ENCODE peak calls at places on chromosomes 7 and 10, in four cellular contexts. One of them, this sample, is unnamed.

GRCh38 chr7:106657085-106657991 is 3.6 kb downstream of the CCDC71L start:
- DNase-seq in Peyer's patch: no peak
- DNase-seq in NCI-H446: no peak
- DNase-seq in DMS153: no peak
- DNase-seq in this sample: no peak

GRCh38 chr7:37853468-37853867 is 5.1 kb downstream of the NME8 start:
- DNase-seq in Peyer's patch: no peak
- DNase-seq in NCI-H446: no peak
- DNase-seq in DMS153: no peak
- DNase-seq in this sample: no peak

GRCh38 chr10:99431190-99431549 is 746 bp upstream of the GOT1 start:
- DNase-seq in Peyer's patch: peak
- DNase-seq in NCI-H446: peak
- DNase-seq in DMS153: peak
- DNase-seq in this sample: peak

GRCh38 chr10:116733566-116733965 is 8.8 kb downstream of the HSPA12A start:
- DNase-seq in Peyer's patch: no peak
- DNase-seq in NCI-H446: no peak
- DNase-seq in DMS153: no peak
- DNase-seq in this sample: no peak

GRCh38 chr10:28733245-28733644 is 55.9 kb downstream of the BAMBI start:
- DNase-seq in Peyer's patch: no peak
- DNase-seq in NCI-H446: no peak
- DNase-seq in DMS153: no peak
- DNase-seq in this sample: no peak

GRCh38 chr7:112594397-112594796 is 113.6 kb downstream of the LSMEM1 start:
- DNase-seq in Peyer's patch: no peak
- DNase-seq in NCI-H446: no peak
- DNase-seq in DMS153: no peak
- DNase-seq in this sample: no peak

GRCh38 chr7:142385528-142386340 is 127.9 kb upstream of the PRSS58 start:
- DNase-seq in Peyer's patch: no peak
- DNase-seq in NCI-H446: peak
- DNase-seq in DMS153: no peak
- DNase-seq in this sample: peak

GRCh38 chr7:88184848-88185304 is 35.0 kb downstream of the SRI start:
- DNase-seq in Peyer's patch: no peak
- DNase-seq in NCI-H446: no peak
- DNase-seq in DMS153: no peak
- DNase-seq in this sample: no peak

GRCh38 chr10:63595072-63595471 is 73.9 kb downstream of the REEP3 start:
- DNase-seq in Peyer's patch: no peak
- DNase-seq in NCI-H446: no peak
- DNase-seq in DMS153: no peak
- DNase-seq in this sample: no peak

GRCh38 chr10:124827474-124827873 is 25.9 kb downstream of the ABRAXAS2 start:
- DNase-seq in Peyer's patch: no peak
- DNase-seq in NCI-H446: no peak
- DNase-seq in DMS153: no peak
- DNase-seq in this sample: peak

GRCh38 chr7:28512648-28513435 is 100.5 kb downstream of the CREB5 start:
- DNase-seq in Peyer's patch: no peak
- DNase-seq in NCI-H446: no peak
- DNase-seq in DMS153: no peak
- DNase-seq in this sample: no peak

GRCh38 chr7:128763541-128763940 is 12.1 kb downstream of the OPN1SW start:
- DNase-seq in Peyer's patch: no peak
- DNase-seq in NCI-H446: no peak
- DNase-seq in DMS153: no peak
- DNase-seq in this sample: no peak

GRCh38 chr10:19014034-19014433 is 34.6 kb upstream of the MALRD1 start:
- DNase-seq in Peyer's patch: no peak
- DNase-seq in NCI-H446: no peak
- DNase-seq in DMS153: no peak
- DNase-seq in this sample: no peak

This sample was measured in SHP77 treated with DMSO at 0.1 percent for 48 hours.